ENCODE peak calls at places on chromosomes 11 and 22, in seven cellular contexts. W is Calu3; E is Peyer's patch; O is effector memory CD4-positive, alpha-beta T cell; L is iris pigment epithelial cell; A is left ventricle myocardium superior; Z is NCI-H1930. X is an unnamed sample.

GRCh38 chr22:50286275-50286674 is 16.1 kb upstream of the MAPK11 start:
- DNase-seq in W (no peak), E (no peak), O (no peak), L (no peak), A (no peak), Z (no peak), X (no peak)

GRCh38 chr11:32891657-32892354 is 805 bp upstream of the QSER1 start:
- DNase-seq in W (no peak), E (no peak), O (no peak), L (peak; percentile 16), A (no peak), Z (peak; percentile 71), X (peak; percentile 62)

GRCh38 chr11:62933775-62934495 is 12.8 kb upstream of the CHRM1 start:
- DNase-seq in W (no peak), E (no peak), O (no peak), L (no peak), A (no peak), Z (no peak), X (no peak)

GRCh38 chr11:119584193-119585037 is 144.6 kb downstream of the NECTIN1 start:
- DNase-seq in W (peak; percentile 38), E (no peak), O (no peak), L (peak; percentile 78), A (peak; percentile 49), Z (peak; percentile 38), X (peak; percentile 30)

GRCh38 chr11:64561984-64562722 is 28.9 kb upstream of the SLC22A12 start:
- DNase-seq in W (no peak), E (no peak), O (no peak), L (no peak), A (peak; percentile 12), Z (no peak), X (no peak)

GRCh38 chr22:47201996-47202818 is 439.8 kb downstream of the TBC1D22A start:
- DNase-seq in W (no peak), E (peak; percentile 11), O (no peak), L (no peak), A (no peak), Z (no peak), X (no peak)

GRCh38 chr11:120182357-120182756 is 28.5 kb upstream of the OAF start:
- DNase-seq in W (no peak), E (no peak), O (no peak), L (no peak), A (no peak), Z (no peak), X (no peak)

GRCh38 chr11:76690736-76691135 is 20.2 kb upstream of the LRRC32 start:
- DNase-seq in W (no peak), E (no peak), O (no peak), L (peak; percentile 88), A (no peak), Z (no peak), X (no peak)

GRCh38 chr11:100525635-100526034 is 161.5 kb upstream of the ARHGAP42 start:
- DNase-seq in W (no peak), E (no peak), O (no peak), L (no peak), A (no peak), Z (no peak), X (no peak)

GRCh38 chr11:35085766-35086165 is 53.2 kb upstream of the CD44 start:
- DNase-seq in W (no peak), E (no peak), O (no peak), L (no peak), A (peak; percentile 71), Z (no peak), X (no peak)

GRCh38 chr22:49967333-49968241 is 7.0 kb downstream of the PIM3 start:
- DNase-seq in W (no peak), E (peak; percentile 54), O (no peak), L (no peak), A (peak; percentile 74), Z (no peak), X (no peak)

GRCh38 chr11:78595431-78596130 is 20.9 kb upstream of the NARS2 start:
- DNase-seq in W (no peak), E (no peak), O (no peak), L (no peak), A (no peak), Z (no peak), X (no peak)

GRCh38 chr11:72625746-72626636 is 48.2 kb downstream of the PDE2A start:
- DNase-seq in W (no peak), E (no peak), O (no peak), L (peak; percentile 44), A (peak; percentile 86), Z (no peak), X (no peak)

GRCh38 chr22:48084041-48084748 is 1321.7 kb downstream of the TBC1D22A start:
- DNase-seq in W (no peak), E (peak; percentile 33), O (no peak), L (no peak), A (no peak), Z (no peak), X (no peak)

GRCh38 chr11:76752321-76753175 is 30.6 kb upstream of the TSKU start:
- DNase-seq in W (peak; percentile 19), E (no peak), O (no peak), L (peak; percentile 72), A (peak; percentile 90), Z (no peak), X (no peak)

GRCh38 chr11:111388842-111389241 is 9.8 kb upstream of the POU2AF1 start:
- DNase-seq in W (no peak), E (no peak), O (no peak), L (no peak), A (no peak), Z (no peak), X (no peak)

GRCh38 chr11:7197469-7197868 is 54.2 kb upstream of the SYT9 start:
- DNase-seq in W (no peak), E (no peak), O (no peak), L (no peak), A (no peak), Z (no peak), X (no peak)

GRCh38 chr11:100673063-100673462 is 14.0 kb upstream of the ARHGAP42 start:
- DNase-seq in W (no peak), E (no peak), O (no peak), L (peak; percentile 44), A (no peak), Z (no peak), X (no peak)

GRCh38 chr11:131888230-131888826 is 517.9 kb downstream of the NTM start:
- DNase-seq in W (no peak), E (no peak), O (no peak), L (peak; percentile 92), A (no peak), Z (no peak), X (no peak)

GRCh38 chr22:19004471-19004870 is 68.4 kb upstream of the PRODH start:
- DNase-seq in W (no peak), E (no peak), O (no peak), L (no peak), A (no peak), Z (no peak), X (no peak)

GRCh38 chr11:12455938-12456337 is 78.6 kb downstream of the PARVA start:
- DNase-seq in W (no peak), E (no peak), O (no peak), L (peak; percentile 74), A (no peak), Z (no peak), X (no peak)

GRCh38 chr22:11042116-11042515 is 4485.9 kb upstream of the OR11H1 start:
- DNase-seq in W (no peak), E (no peak), O (no peak), L (no peak), A (no peak), Z (no peak), X (no peak)

GRCh38 chr22:19687561-19688300 is 26.6 kb upstream of the SEPTIN5 start:
- DNase-seq in W (peak; percentile 64), E (no peak), O (no peak), L (no peak), A (no peak), Z (no peak), X (no peak)

GRCh38 chr22:45995405-45996101 is 18.6 kb upstream of the WNT7B start:
- DNase-seq in W (no peak), E (no peak), O (no peak), L (no peak), A (peak; percentile 42), Z (no peak), X (no peak)

GRCh38 chr11:102399189-102399588 is 52.2 kb downstream of the BIRC2 start:
- DNase-seq in W (no peak), E (no peak), O (no peak), L (no peak), A (no peak), Z (no peak), X (no peak)

GRCh38 chr11:57310091-57310490 is 14.7 kb downstream of the TNKS1BP1 start:
- DNase-seq in W (no peak), E (no peak), O (no peak), L (no peak), A (no peak), Z (no peak), X (no peak)

GRCh38 chr11:2748814-2749554 is 49.2 kb upstream of the KCNQ1OT1 start:
- DNase-seq in W (no peak), E (no peak), O (no peak), L (no peak), A (no peak), Z (no peak), X (no peak)

GRCh38 chr11:16615480-16615879 is 123.0 kb upstream of the C11orf58 start:
- DNase-seq in W (no peak), E (no peak), O (no peak), L (no peak), A (no peak), Z (no peak), X (no peak)

GRCh38 chr22:25006354-25006753 is 53.8 kb downstream of the KIAA1671 start:
- DNase-seq in W (no peak), E (no peak), O (no peak), L (no peak), A (no peak), Z (no peak), X (no peak)

GRCh38 chr11:72773696-72774095 is 20.2 kb downstream of the STARD10 start:
- DNase-seq in W (no peak), E (no peak), O (no peak), L (peak; percentile 49), A (no peak), Z (no peak), X (no peak)

GRCh38 chr22:23762866-23763578 is at the start of gene C22orf15:
- DNase-seq in W (no peak), E (peak; percentile 40), O (no peak), L (peak; percentile 40), A (peak; percentile 54), Z (no peak), X (no peak)

GRCh38 chr22:25146311-25146710 is 53.3 kb upstream of the CRYBB3 start:
- DNase-seq in W (no peak), E (no peak), O (no peak), L (no peak), A (no peak), Z (no peak), X (no peak)

GRCh38 chr11:121249039-121249663 is 43.4 kb upstream of the SC5D start:
- DNase-seq in W (no peak), E (no peak), O (no peak), L (peak; percentile 81), A (no peak), Z (no peak), X (peak; percentile 37)

X was measured in KG1.